ENCODE peak calls at places on chromosomes 6 and 20, in ten cellular contexts. One of them, this sample, is unnamed.

GRCh38 chr6:145699462-145699861 is 35.9 kb downstream of the EPM2A start:
- DNase-seq in psoas muscle: no peak
- DNase-seq in AG10803: peak
- DNase-seq in left lung: no peak
- DNase-seq in upper lobe of left lung: no peak
- DNase-seq in ovary: no peak
- DNase-seq in MCF 10A: peak
- DNase-seq in WTC11: no peak
- DNase-seq in epithelial cell of esophagus: peak
- DNase-seq in CD4-positive, alpha-beta T cell: no peak
- DNase-seq in this sample: no peak

GRCh38 chr6:56643379-56644089 is 845 bp upstream of the DST start:
- DNase-seq in psoas muscle: no peak
- DNase-seq in AG10803: peak
- DNase-seq in left lung: no peak
- DNase-seq in upper lobe of left lung: no peak
- DNase-seq in ovary: no peak
- DNase-seq in MCF 10A: no peak
- DNase-seq in WTC11: no peak
- DNase-seq in epithelial cell of esophagus: no peak
- DNase-seq in CD4-positive, alpha-beta T cell: no peak
- DNase-seq in this sample: no peak

GRCh38 chr20:10306440-10307358 is 88.1 kb downstream of the SNAP25 start:
- DNase-seq in psoas muscle: no peak
- DNase-seq in AG10803: peak
- DNase-seq in left lung: no peak
- DNase-seq in upper lobe of left lung: no peak
- DNase-seq in ovary: no peak
- DNase-seq in MCF 10A: no peak
- DNase-seq in WTC11: no peak
- DNase-seq in epithelial cell of esophagus: peak
- DNase-seq in CD4-positive, alpha-beta T cell: no peak
- DNase-seq in this sample: no peak

GRCh38 chr20:8144282-8145245 is 12.5 kb downstream of the PLCB1 start:
- DNase-seq in psoas muscle: no peak
- DNase-seq in AG10803: peak
- DNase-seq in left lung: no peak
- DNase-seq in upper lobe of left lung: no peak
- DNase-seq in ovary: no peak
- DNase-seq in MCF 10A: peak
- DNase-seq in WTC11: no peak
- DNase-seq in epithelial cell of esophagus: peak
- DNase-seq in CD4-positive, alpha-beta T cell: no peak
- DNase-seq in this sample: no peak

GRCh38 chr6:73134588-73134987 is 90.7 kb downstream of the KHDC1L start:
- DNase-seq in psoas muscle: peak
- DNase-seq in AG10803: peak
- DNase-seq in left lung: no peak
- DNase-seq in upper lobe of left lung: peak
- DNase-seq in ovary: no peak
- DNase-seq in MCF 10A: peak
- DNase-seq in WTC11: peak
- DNase-seq in epithelial cell of esophagus: peak
- DNase-seq in CD4-positive, alpha-beta T cell: no peak
- DNase-seq in this sample: no peak

GRCh38 chr6:32047084-32047478 is 8.9 kb downstream of the CYP21A2 start:
- DNase-seq in psoas muscle: peak
- DNase-seq in AG10803: no peak
- DNase-seq in left lung: no peak
- DNase-seq in upper lobe of left lung: no peak
- DNase-seq in ovary: peak
- DNase-seq in MCF 10A: peak
- DNase-seq in WTC11: no peak
- DNase-seq in epithelial cell of esophagus: no peak
- DNase-seq in CD4-positive, alpha-beta T cell: no peak
- DNase-seq in this sample: no peak

GRCh38 chr6:95431637-95432228 is 145.6 kb upstream of the MANEA start:
- DNase-seq in psoas muscle: no peak
- DNase-seq in AG10803: peak
- DNase-seq in left lung: no peak
- DNase-seq in upper lobe of left lung: no peak
- DNase-seq in ovary: peak
- DNase-seq in MCF 10A: peak
- DNase-seq in WTC11: peak
- DNase-seq in epithelial cell of esophagus: peak
- DNase-seq in CD4-positive, alpha-beta T cell: no peak
- DNase-seq in this sample: no peak

GRCh38 chr20:55353206-55353605 is 652.1 kb downstream of the CBLN4 start:
- DNase-seq in psoas muscle: no peak
- DNase-seq in AG10803: no peak
- DNase-seq in left lung: no peak
- DNase-seq in upper lobe of left lung: no peak
- DNase-seq in ovary: no peak
- DNase-seq in MCF 10A: no peak
- DNase-seq in WTC11: no peak
- DNase-seq in epithelial cell of esophagus: peak
- DNase-seq in CD4-positive, alpha-beta T cell: no peak
- DNase-seq in this sample: no peak

GRCh38 chr20:63501818-63502670 is 3.2 kb upstream of the EEF1A2 start:
- DNase-seq in psoas muscle: peak
- DNase-seq in AG10803: no peak
- DNase-seq in left lung: no peak
- DNase-seq in upper lobe of left lung: no peak
- DNase-seq in ovary: no peak
- DNase-seq in MCF 10A: no peak
- DNase-seq in WTC11: peak
- DNase-seq in epithelial cell of esophagus: peak
- DNase-seq in CD4-positive, alpha-beta T cell: no peak
- DNase-seq in this sample: no peak

GRCh38 chr6:28920281-28920680 is 3.5 kb downstream of the TRIM27 start:
- DNase-seq in psoas muscle: no peak
- DNase-seq in AG10803: no peak
- DNase-seq in left lung: no peak
- DNase-seq in upper lobe of left lung: no peak
- DNase-seq in ovary: no peak
- DNase-seq in MCF 10A: no peak
- DNase-seq in WTC11: no peak
- DNase-seq in epithelial cell of esophagus: no peak
- DNase-seq in CD4-positive, alpha-beta T cell: no peak
- DNase-seq in this sample: no peak

GRCh38 chr6:8904754-8905153 is 469.4 kb upstream of the SLC35B3 start:
- DNase-seq in psoas muscle: no peak
- DNase-seq in AG10803: no peak
- DNase-seq in left lung: no peak
- DNase-seq in upper lobe of left lung: no peak
- DNase-seq in ovary: no peak
- DNase-seq in MCF 10A: peak
- DNase-seq in WTC11: peak
- DNase-seq in epithelial cell of esophagus: peak
- DNase-seq in CD4-positive, alpha-beta T cell: no peak
- DNase-seq in this sample: no peak

GRCh38 chr20:6384368-6384767 is 261.5 kb upstream of the FERMT1 start:
- DNase-seq in psoas muscle: no peak
- DNase-seq in AG10803: no peak
- DNase-seq in left lung: no peak
- DNase-seq in upper lobe of left lung: no peak
- DNase-seq in ovary: no peak
- DNase-seq in MCF 10A: no peak
- DNase-seq in WTC11: no peak
- DNase-seq in epithelial cell of esophagus: no peak
- DNase-seq in CD4-positive, alpha-beta T cell: no peak
- DNase-seq in this sample: no peak

GRCh38 chr6:13488015-13488895 is 855 bp upstream of the GFOD1 start:
- DNase-seq in psoas muscle: peak
- DNase-seq in AG10803: peak
- DNase-seq in left lung: peak
- DNase-seq in upper lobe of left lung: peak
- DNase-seq in ovary: peak
- DNase-seq in MCF 10A: no peak
- DNase-seq in WTC11: peak
- DNase-seq in epithelial cell of esophagus: peak
- DNase-seq in CD4-positive, alpha-beta T cell: no peak
- DNase-seq in this sample: no peak

GRCh38 chr6:2850480-2851150 is 9.0 kb upstream of the SERPINB1 start:
- DNase-seq in psoas muscle: no peak
- DNase-seq in AG10803: peak
- DNase-seq in left lung: no peak
- DNase-seq in upper lobe of left lung: no peak
- DNase-seq in ovary: no peak
- DNase-seq in MCF 10A: no peak
- DNase-seq in WTC11: no peak
- DNase-seq in epithelial cell of esophagus: no peak
- DNase-seq in CD4-positive, alpha-beta T cell: no peak
- DNase-seq in this sample: no peak

GRCh38 chr6:137817219-137817618 is 49.8 kb upstream of the TNFAIP3 start:
- DNase-seq in psoas muscle: no peak
- DNase-seq in AG10803: no peak
- DNase-seq in left lung: no peak
- DNase-seq in upper lobe of left lung: no peak
- DNase-seq in ovary: no peak
- DNase-seq in MCF 10A: no peak
- DNase-seq in WTC11: no peak
- DNase-seq in epithelial cell of esophagus: no peak
- DNase-seq in CD4-positive, alpha-beta T cell: no peak
- DNase-seq in this sample: no peak

GRCh38 chr20:8527998-8528397 is 395.9 kb downstream of the PLCB1 start:
- DNase-seq in psoas muscle: no peak
- DNase-seq in AG10803: peak
- DNase-seq in left lung: no peak
- DNase-seq in upper lobe of left lung: no peak
- DNase-seq in ovary: no peak
- DNase-seq in MCF 10A: peak
- DNase-seq in WTC11: no peak
- DNase-seq in epithelial cell of esophagus: peak
- DNase-seq in CD4-positive, alpha-beta T cell: no peak
- DNase-seq in this sample: no peak

GRCh38 chr6:34161857-34162515 is 16.1 kb upstream of the GRM4 start:
- DNase-seq in psoas muscle: no peak
- DNase-seq in AG10803: no peak
- DNase-seq in left lung: no peak
- DNase-seq in upper lobe of left lung: no peak
- DNase-seq in ovary: no peak
- DNase-seq in MCF 10A: no peak
- DNase-seq in WTC11: peak
- DNase-seq in epithelial cell of esophagus: no peak
- DNase-seq in CD4-positive, alpha-beta T cell: no peak
- DNase-seq in this sample: no peak

GRCh38 chr20:5061209-5061608 is 58.5 kb downstream of the PCNA start:
- DNase-seq in psoas muscle: no peak
- DNase-seq in AG10803: no peak
- DNase-seq in left lung: no peak
- DNase-seq in upper lobe of left lung: no peak
- DNase-seq in ovary: no peak
- DNase-seq in MCF 10A: peak
- DNase-seq in WTC11: no peak
- DNase-seq in epithelial cell of esophagus: peak
- DNase-seq in CD4-positive, alpha-beta T cell: no peak
- DNase-seq in this sample: no peak

DNA sequence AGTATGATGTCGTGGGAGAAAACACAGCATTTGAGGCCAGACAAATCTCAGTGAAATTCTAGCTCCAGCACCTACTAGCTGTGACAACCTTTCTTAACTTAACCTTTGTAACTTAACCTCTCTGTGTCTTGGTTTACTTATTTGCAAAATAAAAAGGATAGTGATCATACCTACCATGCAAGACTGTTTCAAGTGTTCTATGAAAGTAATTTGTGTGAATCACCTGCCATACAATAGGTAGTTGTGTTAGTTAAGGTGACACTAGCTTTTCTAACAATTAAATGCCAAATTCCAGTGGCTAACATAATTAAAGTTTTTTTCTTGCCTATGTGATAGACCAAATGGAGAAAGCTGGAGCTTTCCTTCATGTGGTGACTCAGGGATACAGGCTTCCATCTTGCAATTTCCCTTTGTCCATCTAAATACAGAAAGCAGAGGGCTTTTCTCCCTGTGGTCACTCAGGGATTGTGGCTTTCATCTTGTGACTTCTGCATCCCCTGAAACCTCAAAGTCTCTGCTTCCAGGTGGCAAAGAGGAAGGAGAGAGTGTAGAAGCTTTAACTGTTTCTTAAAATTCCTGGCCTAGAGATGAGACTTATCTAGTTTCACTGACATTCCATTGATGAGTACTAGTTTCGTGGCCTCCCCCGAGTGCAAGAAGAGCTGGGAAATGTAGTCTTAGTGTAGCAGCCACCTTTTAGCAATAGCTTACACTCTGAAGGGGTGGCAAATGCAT is 311.4 kb downstream of the CLIC5 start:
- DNase-seq in psoas muscle: no peak
- DNase-seq in AG10803: peak
- DNase-seq in left lung: no peak
- DNase-seq in upper lobe of left lung: no peak
- DNase-seq in ovary: no peak
- DNase-seq in MCF 10A: no peak
- DNase-seq in WTC11: no peak
- DNase-seq in epithelial cell of esophagus: no peak
- DNase-seq in CD4-positive, alpha-beta T cell: no peak
- DNase-seq in this sample: no peak
- TF ChIP-seq CTCF in psoas muscle: no peak
- TF ChIP-seq CTCF in AG10803: no peak
- TF ChIP-seq CTCF in left lung: no peak
- TF ChIP-seq CTCF in upper lobe of left lung: no peak
- TF ChIP-seq CTCF in ovary: no peak
- TF ChIP-seq CTCF in MCF 10A: no peak
- TF ChIP-seq CTCF in WTC11: no peak
- TF ChIP-seq CTCF in epithelial cell of esophagus: no peak
- TF ChIP-seq CTCF in CD4-positive, alpha-beta T cell: no peak
- TF ChIP-seq CTCF in this sample: no peak

GRCh38 chr6:36442671-36443497 is at the start of the genes KCTD20 and PXT1:
- DNase-seq in psoas muscle: peak
- DNase-seq in AG10803: peak
- DNase-seq in left lung: peak
- DNase-seq in upper lobe of left lung: peak
- DNase-seq in ovary: peak
- DNase-seq in MCF 10A: peak
- DNase-seq in WTC11: peak
- DNase-seq in epithelial cell of esophagus: peak
- DNase-seq in CD4-positive, alpha-beta T cell: peak
- DNase-seq in this sample: peak
- TF ChIP-seq CTCF in psoas muscle: no peak
- TF ChIP-seq CTCF in AG10803: no peak
- TF ChIP-seq CTCF in left lung: no peak
- TF ChIP-seq CTCF in upper lobe of left lung: no peak
- TF ChIP-seq CTCF in ovary: no peak
- TF ChIP-seq CTCF in MCF 10A: no peak
- TF ChIP-seq CTCF in WTC11: no peak
- TF ChIP-seq CTCF in epithelial cell of esophagus: no peak
- TF ChIP-seq CTCF in CD4-positive, alpha-beta T cell: no peak
- TF ChIP-seq CTCF in this sample: no peak

GRCh38 chr6:164962805-164963204 is 346.6 kb downstream of the C6orf118 start:
- DNase-seq in psoas muscle: no peak
- DNase-seq in AG10803: no peak
- DNase-seq in left lung: no peak
- DNase-seq in upper lobe of left lung: no peak
- DNase-seq in ovary: no peak
- DNase-seq in MCF 10A: no peak
- DNase-seq in WTC11: no peak
- DNase-seq in epithelial cell of esophagus: no peak
- DNase-seq in CD4-positive, alpha-beta T cell: no peak
- DNase-seq in this sample: no peak
- TF ChIP-seq CTCF in psoas muscle: no peak
- TF ChIP-seq CTCF in AG10803: no peak
- TF ChIP-seq CTCF in left lung: no peak
- TF ChIP-seq CTCF in upper lobe of left lung: no peak
- TF ChIP-seq CTCF in ovary: no peak
- TF ChIP-seq CTCF in MCF 10A: no peak
- TF ChIP-seq CTCF in WTC11: no peak
- TF ChIP-seq CTCF in epithelial cell of esophagus: no peak
- TF ChIP-seq CTCF in CD4-positive, alpha-beta T cell: no peak
- TF ChIP-seq CTCF in this sample: no peak

GRCh38 chr6:160667854-160668481 is 3.9 kb upstream of the LPA start:
- DNase-seq in psoas muscle: no peak
- DNase-seq in AG10803: no peak
- DNase-seq in left lung: no peak
- DNase-seq in upper lobe of left lung: peak
- DNase-seq in ovary: no peak
- DNase-seq in MCF 10A: peak
- DNase-seq in WTC11: peak
- DNase-seq in epithelial cell of esophagus: peak
- DNase-seq in CD4-positive, alpha-beta T cell: peak
- DNase-seq in this sample: no peak
- TF ChIP-seq CTCF in psoas muscle: no peak
- TF ChIP-seq CTCF in AG10803: no peak
- TF ChIP-seq CTCF in left lung: no peak
- TF ChIP-seq CTCF in upper lobe of left lung: peak
- TF ChIP-seq CTCF in ovary: no peak
- TF ChIP-seq CTCF in MCF 10A: peak
- TF ChIP-seq CTCF in WTC11: peak
- TF ChIP-seq CTCF in epithelial cell of esophagus: peak
- TF ChIP-seq CTCF in CD4-positive, alpha-beta T cell: no peak
- TF ChIP-seq CTCF in this sample: peak

This sample was measured in type B pancreatic cell.